ENCODE peak calls at places on chromosome 5, in four cellular contexts. H is upper lobe of right lung, E is kidney, V is adrenal gland. O is an unnamed sample.

GRCh38 chr5:67319935-67320725 is 123.5 kb upstream of the CD180 start:
- DNase-seq in H (no peak), V (no peak), E (no peak), O (no peak)

GRCh38 chr5:32217886-32218396 is 43.8 kb upstream of the GOLPH3 start:
- DNase-seq in H (no peak), V (no peak), E (no peak), O (no peak)

GRCh38 chr5:60522299-60522915 is 177.6 kb downstream of the DEPDC1B start:
- DNase-seq in E (no peak), V (no peak), H (no peak), O (no peak)

GRCh38 chr5:169803077-169803981 is 166.3 kb downstream of the DOCK2 start:
- DNase-seq in H (no peak), V (no peak), E (no peak), O (no peak)

GRCh38 chr5:168683247-168683926 is 104.2 kb upstream of the PANK3 start:
- DNase-seq in H (no peak), V (no peak), E (no peak), O (peak)

GRCh38 chr5:38845555-38846378 is at the start of gene OSMR:
- DNase-seq in V (peak), H (peak), E (peak), O (no peak)

GRCh38 chr5:140262221-140262620 is 40.7 kb downstream of the PFDN1 start:
- DNase-seq in H (no peak), E (no peak), V (no peak), O (no peak)

GRCh38 chr5:41871866-41872265 is 1.6 kb upstream of the OXCT1 start:
- DNase-seq in E (no peak), V (peak), H (no peak), O (no peak)

GRCh38 chr5:57366744-57367143 is 115.9 kb downstream of the ACTBL2 start:
- DNase-seq in E (no peak), V (no peak), H (no peak), O (no peak)

GRCh38 chr5:33494476-33494875 is 53.7 kb downstream of the TARS1 start:
- DNase-seq in E (no peak), H (no peak), V (no peak), O (no peak)

GRCh38 chr5:95861858-95862561 is 39.5 kb upstream of the GLRX start:
- DNase-seq in H (no peak), E (no peak), V (no peak), O (no peak)

GRCh38 chr5:32504923-32505596 is 60.5 kb upstream of the ZFR start:
- DNase-seq in H (no peak), E (peak), V (peak), O (no peak)

GRCh38 chr5:110096419-110096818 is 406.7 kb downstream of the MAN2A1 start:
- DNase-seq in V (no peak), H (no peak), E (no peak), O (no peak)

GRCh38 chr5:105460721-105461120 is 1898.1 kb upstream of the NUDT12 start:
- DNase-seq in E (no peak), H (no peak), V (no peak), O (no peak)

GRCh38 chr5:179478624-179479023 is 71.7 kb upstream of the RUFY1 start:
- DNase-seq in V (no peak), E (no peak), H (no peak), O (no peak)

GRCh38 chr5:25669645-25670401 is 1025.0 kb upstream of the CDH10 start:
- DNase-seq in H (no peak), E (no peak), V (no peak), O (no peak)

GRCh38 chr5:2710910-2711309 is 40.6 kb downstream of the IRX2 start:
- DNase-seq in V (no peak), E (no peak), H (no peak), O (no peak)

GRCh38 chr5:17743580-17744435 is 109.5 kb downstream of the TAF11L14 start:
- DNase-seq in V (no peak), H (no peak), E (no peak), O (no peak)

GRCh38 chr5:55657443-55657842 is 54.7 kb downstream of the SLC38A9 start:
- DNase-seq in H (no peak), V (no peak), E (no peak), O (no peak)

GRCh38 chr5:167244583-167244982 is 1046.9 kb upstream of the WWC1 start:
- DNase-seq in V (no peak), H (no peak), E (no peak), O (no peak)

GRCh38 chr5:119328753-119329602 is 26.8 kb upstream of the TNFAIP8 start:
- DNase-seq in V (no peak), H (no peak), E (no peak), O (no peak)

GRCh38 chr5:82313016-82313415 is 34.9 kb upstream of the RPS23 start:
- DNase-seq in H (no peak), V (no peak), E (no peak), O (no peak)

GRCh38 chr5:121763674-121764073 is 88.0 kb upstream of the FTMT start:
- DNase-seq in H (no peak), V (no peak), E (no peak), O (no peak)

GRCh38 chr5:155434681-155435080 is 421.1 kb downstream of the KIF4B start:
- DNase-seq in H (no peak), V (no peak), E (no peak), O (no peak)

DNA sequence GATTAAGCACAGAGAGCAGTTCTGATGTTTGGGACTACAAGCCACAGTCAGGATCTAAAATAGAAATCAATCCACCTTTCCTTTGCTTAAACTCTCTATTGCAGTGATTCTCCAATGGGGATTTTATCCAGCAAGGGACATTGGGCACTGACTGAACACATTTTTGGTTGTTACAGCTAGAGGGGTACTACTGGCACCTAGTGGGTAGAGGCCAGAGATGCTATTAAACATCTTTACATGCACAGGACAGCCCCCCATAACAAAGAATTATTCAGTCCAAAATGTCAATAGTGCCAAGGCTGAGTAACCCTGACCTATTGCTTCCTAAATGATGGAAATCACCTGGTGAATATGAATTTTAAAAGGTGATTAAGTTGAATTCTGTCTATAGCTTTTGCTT is 12.0 kb downstream of the ZNF622 start:
- DNase-seq in V (no peak), E (no peak), H (no peak), O (no peak)
- TF ChIP-seq CTCF in V (no peak), E (no peak), H (no peak), O (no peak)

GRCh38 chr5:76813982-76814562 is 4.8 kb upstream of the F2RL1 start:
- DNase-seq in H (no peak), V (no peak), E (no peak), O (no peak)
- H3K27ac ChIP-seq in H (no peak), V (no peak), E (no peak), O (no peak)

GRCh38 chr5:77630246-77631165 is 8.0 kb downstream of the OTP start:
- DNase-seq in H (peak), V (peak), E (peak), O (no peak)
- TF ChIP-seq CTCF in H (no peak), V (peak), E (no peak), O (no peak)

GRCh38 chr5:177402271-177403043 is 2.0 kb upstream of the PFN3 start:
- DNase-seq in V (peak), E (peak), H (peak), O (peak)
- H3K27ac ChIP-seq in V (no peak), E (no peak), H (no peak), O (no peak)

DNA sequence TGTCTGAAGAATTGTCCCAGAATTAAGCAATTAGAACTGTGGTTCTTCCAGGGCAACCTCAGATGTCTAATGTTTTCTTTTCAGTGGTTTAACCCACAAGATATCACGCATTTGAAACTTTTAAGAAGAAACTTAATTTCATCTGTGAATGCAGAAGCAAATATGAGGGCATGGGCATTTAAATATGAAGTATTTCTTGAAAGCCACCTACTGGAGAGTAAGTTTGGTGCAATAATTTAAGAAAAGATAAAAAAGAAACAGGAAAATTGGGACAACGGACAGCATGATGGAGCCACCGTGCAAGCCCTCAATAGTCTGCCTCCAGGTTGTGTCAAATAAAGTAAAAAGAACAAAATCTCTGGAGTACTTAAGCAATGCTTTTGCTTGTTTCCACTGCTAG is 1.2 kb upstream of the CAPSL start:
- DNase-seq in H (no peak), V (no peak), E (no peak), O (no peak)
- TF ChIP-seq CTCF in H (no peak), V (no peak), E (no peak), O (no peak)

GRCh38 chr5:1542755-1543154 is 19.0 kb upstream of the LPCAT1 start:
- DNase-seq in E (peak), H (peak), V (no peak), O (no peak)
- H3K27ac ChIP-seq in E (no peak), H (peak), V (no peak), O (no peak)

GRCh38 chr5:15117691-15118090 is 246.1 kb upstream of the ANKH start:
- DNase-seq in H (no peak), E (no peak), V (no peak), O (no peak)
- TF ChIP-seq CTCF in H (no peak), E (no peak), V (no peak), O (no peak)